ENCODE peak calls at places on chromosome 3, in six cellular contexts. P is IMR-90, D is K562, G is H9, B is neural progenitor cell, U is neuronal stem cell. S is an unnamed sample.

GRCh38 chr3:29270752-29271151 is 10.1 kb upstream of the RBMS3 start:
- DNase-seq in P (no peak), B (no peak), D (no peak), U (no peak), G (no peak), S (no peak)

GRCh38 chr3:188416041-188416440 is 262.1 kb downstream of the LPP start:
- DNase-seq in B (no peak), U (no peak), D (no peak), G (no peak), P (peak), S (no peak)

GRCh38 chr3:29537889-29538609 is 257.2 kb downstream of the RBMS3 start:
- DNase-seq in G (no peak), P (no peak), U (no peak), B (no peak), D (no peak), S (no peak)

GRCh38 chr3:179446501-179446900 is 4.8 kb downstream of the GNB4 start:
- DNase-seq in G (no peak), P (peak), B (peak), D (no peak), U (no peak), S (peak)

GRCh38 chr3:127822836-127823589 is 698 bp upstream of the MGLL start:
- DNase-seq in B (peak), U (peak), G (no peak), D (peak), P (peak), S (peak)

GRCh38 chr3:172562881-172563835 is 39.9 kb upstream of the TNFSF10 start:
- DNase-seq in U (no peak), B (no peak), D (no peak), P (peak), G (no peak), S (peak)

GRCh38 chr3:69764861-69765260 is 25.6 kb downstream of the MITF start:
- DNase-seq in U (no peak), B (no peak), G (no peak), P (no peak), D (peak), S (no peak)

GRCh38 chr3:18194431-18194830 is 230.7 kb downstream of the SATB1 start:
- DNase-seq in B (no peak), D (no peak), P (peak), G (no peak), U (no peak), S (no peak)

GRCh38 chr3:81040107-81040506 is 721.3 kb downstream of the GBE1 start:
- DNase-seq in U (no peak), P (no peak), B (no peak), G (no peak), D (no peak), S (no peak)

GRCh38 chr3:187746479-187747335 is 1.4 kb upstream of the BCL6 start:
- DNase-seq in B (peak), P (peak), D (no peak), U (no peak), G (no peak), S (peak)

GRCh38 chr3:100521439-100521845 is 29.0 kb downstream of the TMEM45A start:
- DNase-seq in P (no peak), B (no peak), D (no peak), G (no peak), U (no peak), S (no peak)

GRCh38 chr3:113615976-113616375 is 80.5 kb downstream of the USF3 start:
- DNase-seq in D (no peak), U (no peak), B (no peak), G (no peak), P (no peak), S (no peak)

GRCh38 chr3:115161866-115162265 is 14.8 kb upstream of the ZBTB20 start:
- DNase-seq in G (no peak), P (no peak), D (no peak), B (no peak), U (no peak), S (no peak)

GRCh38 chr3:106228271-106228670 is 359.5 kb upstream of the CBLB start:
- DNase-seq in D (no peak), U (no peak), P (no peak), G (no peak), B (no peak), S (no peak)

GRCh38 chr3:23999012-23999641 is 54.0 kb downstream of the NR1D2 start:
- DNase-seq in B (peak), P (peak), U (peak), G (peak), D (peak), S (peak)

GRCh38 chr3:78281381-78281780 is 1241.5 kb downstream of the ROBO2 start:
- DNase-seq in G (no peak), P (no peak), B (peak), D (no peak), U (no peak), S (no peak)

GRCh38 chr3:106963446-106963845 is 413.8 kb upstream of the CCDC54 start:
- DNase-seq in U (no peak), B (no peak), P (peak), D (no peak), G (no peak), S (no peak)

GRCh38 chr3:138047596-138048195 is 37.7 kb downstream of the CLDN18 start:
- DNase-seq in U (peak), B (peak), G (no peak), P (no peak), D (no peak), S (no peak)

GRCh38 chr3:166582231-166582630 is 745.0 kb upstream of the BCHE start:
- DNase-seq in G (no peak), P (no peak), U (no peak), B (no peak), D (no peak), S (no peak)

GRCh38 chr3:53775834-53776251 is 70.4 kb downstream of the CHDH start:
- DNase-seq in U (no peak), B (peak), P (no peak), G (no peak), D (no peak), S (no peak)

GRCh38 chr3:136802481-136802996 is 16.4 kb upstream of the SLC35G2 start:
- DNase-seq in D (no peak), P (peak), G (no peak), U (no peak), B (no peak), S (no peak)

GRCh38 chr3:52077376-52077775 is 21.0 kb upstream of the DUSP7 start:
- DNase-seq in P (no peak), U (no peak), G (no peak), B (no peak), D (no peak), S (no peak)

GRCh38 chr3:37536799-37537311 is 324.8 kb upstream of the CTDSPL start:
- DNase-seq in P (no peak), D (no peak), G (no peak), U (no peak), B (no peak), S (no peak)

GRCh38 chr3:149004622-149005021 is 13.3 kb downstream of the GYG1 start:
- DNase-seq in G (no peak), B (peak), D (no peak), U (no peak), P (peak), S (no peak)

GRCh38 chr3:29279830-29280229 is 1.0 kb upstream of the RBMS3 start:
- DNase-seq in B (no peak), P (peak), G (no peak), U (no peak), D (no peak), S (no peak)

GRCh38 chr3:38247366-38248035 is 18.1 kb upstream of the SLC22A13 start:
- DNase-seq in B (no peak), U (no peak), G (no peak), P (peak), D (no peak), S (no peak)

GRCh38 chr3:31979006-31979697 is 1.9 kb downstream of the OSBPL10 start:
- DNase-seq in U (no peak), G (no peak), B (no peak), P (no peak), D (no peak), S (no peak)
- H3K4me2 ChIP-seq in U (no peak), G (peak), B (no peak), P (peak), D (no peak), S (peak)

GRCh38 chr3:48140284-48140683 is 47.9 kb downstream of the CDC25A start:
- DNase-seq in G (no peak), P (no peak), B (no peak), U (no peak), D (no peak), S (peak)

GRCh38 chr3:48142316-48142870 is 45.8 kb downstream of the CDC25A start:
- DNase-seq in P (no peak), U (no peak), B (no peak), D (no peak), G (no peak), S (no peak)

GRCh38 chr3:48143567-48143966 is 44.6 kb downstream of the CDC25A start:
- DNase-seq in D (no peak), U (no peak), P (no peak), G (no peak), B (no peak), S (no peak)

GRCh38 chr3:48143977-48144376 is 44.2 kb downstream of the CDC25A start:
- DNase-seq in B (no peak), G (no peak), D (no peak), U (no peak), P (no peak), S (no peak)

DNA sequence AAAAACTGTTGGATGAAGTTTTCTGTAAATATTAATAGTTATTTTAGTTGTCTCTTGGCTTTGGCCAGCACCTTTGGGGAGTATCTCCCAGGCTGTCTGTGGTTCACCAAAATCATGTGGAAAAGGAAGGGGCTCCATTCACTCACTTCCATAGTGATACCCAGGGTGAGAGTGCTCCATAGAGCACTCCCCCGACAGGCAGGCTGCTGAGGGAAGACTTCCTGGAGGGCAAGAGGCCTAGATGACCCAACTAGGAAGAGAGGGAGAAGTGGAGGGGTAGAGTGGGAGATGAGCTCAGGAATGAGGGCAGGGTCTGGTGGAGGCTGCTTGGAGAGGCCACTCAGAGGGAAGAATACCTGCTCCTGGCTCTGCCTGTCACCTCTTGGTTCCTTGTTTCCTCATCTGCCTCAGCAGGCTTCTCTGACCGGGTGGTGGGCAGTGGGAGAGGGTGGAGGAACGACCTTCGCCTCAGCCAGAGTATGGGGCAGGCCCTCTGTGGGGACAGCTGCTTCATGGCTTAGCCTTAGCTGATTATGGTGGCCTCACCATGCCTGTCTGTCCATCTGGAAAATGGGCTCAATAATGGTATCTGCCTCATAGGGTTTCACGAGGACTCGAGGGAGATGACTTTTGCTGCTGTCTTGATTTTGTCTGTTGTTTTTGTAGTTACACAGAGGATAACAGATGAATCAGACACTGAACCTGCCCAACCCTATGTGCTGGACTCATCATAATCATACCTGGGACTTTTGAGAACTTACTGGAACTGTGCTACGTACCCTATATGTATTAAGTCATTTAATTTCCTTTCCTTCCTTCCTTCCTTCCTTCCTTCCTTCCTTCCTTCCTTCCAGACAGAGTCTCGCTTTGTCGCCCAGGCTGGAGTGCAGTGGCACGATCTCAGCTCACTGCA is 46.7 kb downstream of the CDC25A start:
- DNase-seq in G (no peak), D (no peak), B (no peak), U (no peak), P (no peak), S (no peak)
- H3K4me2 ChIP-seq in G (no peak), D (no peak), B (no peak), U (no peak), P (no peak), S (no peak)

GRCh38 chr3:154125378-154126030 is 4.3 kb downstream of the ARHGEF26 start:
- DNase-seq in P (no peak), B (no peak), G (no peak), U (no peak), D (no peak), S (no peak)
- H3K4me2 ChIP-seq in P (no peak), B (peak), G (no peak), U (peak), D (no peak), S (no peak)

DNA sequence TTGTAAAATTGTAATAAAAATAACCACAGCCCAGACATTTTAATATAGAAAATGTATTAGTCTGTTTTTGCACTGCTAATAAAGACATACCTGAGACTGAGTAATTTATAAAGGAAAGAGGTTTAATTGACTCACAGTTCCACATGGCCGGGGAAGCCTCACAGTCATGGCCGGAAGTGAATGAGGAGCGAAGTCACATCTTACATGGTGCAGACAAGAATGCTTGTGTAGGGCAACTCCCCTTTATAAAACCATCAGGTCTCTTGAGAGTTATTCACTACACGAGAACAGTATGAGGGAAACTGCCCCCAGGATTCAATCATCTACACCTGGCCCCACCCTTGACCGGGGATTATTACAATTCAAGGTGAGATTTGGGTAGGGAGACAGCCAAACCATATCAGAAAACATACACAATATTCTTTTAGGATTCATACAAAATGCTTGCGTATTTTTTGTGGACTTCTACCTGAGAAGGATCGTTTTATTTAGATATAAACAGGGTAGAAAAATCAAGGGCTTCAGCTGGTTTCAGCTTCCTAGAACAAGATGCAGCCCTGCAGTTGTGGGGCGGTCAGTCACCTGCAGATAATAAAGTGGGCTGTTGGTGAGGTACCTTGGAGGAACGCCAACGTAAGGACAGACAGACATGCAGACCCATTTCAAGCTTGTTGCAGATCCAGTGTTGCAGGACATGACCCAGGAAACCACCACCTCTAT is 101.9 kb downstream of the TNIK start:
- DNase-seq in U (no peak), G (no peak), D (no peak), P (no peak), B (no peak), S (no peak)
- H3K4me2 ChIP-seq in U (no peak), G (no peak), D (no peak), P (no peak), B (no peak), S (no peak)

DNA sequence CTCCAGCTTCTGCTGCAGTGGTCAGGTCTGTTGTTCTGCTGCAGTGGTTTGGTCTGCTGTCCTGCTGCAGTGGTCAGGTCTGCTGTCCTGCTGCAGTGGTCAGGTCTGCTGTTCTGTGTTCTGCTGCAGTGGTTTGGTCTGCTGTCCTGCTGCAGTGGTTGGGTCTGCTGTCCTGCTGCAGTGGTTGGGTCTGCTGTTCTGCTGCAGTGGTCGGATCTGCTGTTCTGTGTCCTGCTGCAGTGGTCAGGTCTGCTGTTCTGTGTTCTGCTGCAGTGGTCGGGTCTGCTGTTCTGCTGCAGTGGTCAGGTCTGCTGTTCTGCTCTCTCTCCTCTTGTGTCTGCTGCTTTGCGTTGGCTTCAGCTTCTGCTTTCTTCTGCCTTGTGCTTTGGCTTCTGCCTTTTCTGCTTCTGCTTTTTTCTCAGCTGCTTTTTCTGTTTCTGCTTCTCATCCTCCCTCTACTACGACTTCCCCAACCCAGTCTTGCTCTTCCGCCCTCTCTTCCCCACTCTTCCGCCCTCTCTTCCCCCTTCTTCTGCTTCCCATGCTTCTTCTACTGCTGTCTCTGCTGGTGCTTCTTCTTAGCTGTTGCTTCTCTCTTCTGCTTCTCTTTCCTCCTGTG is 50.7 kb downstream of the FAM43A start:
- DNase-seq in U (no peak), P (no peak), D (no peak), B (no peak), G (no peak), S (no peak)
- H3K4me2 ChIP-seq in U (no peak), P (no peak), D (no peak), B (no peak), G (no peak), S (no peak)

DNA sequence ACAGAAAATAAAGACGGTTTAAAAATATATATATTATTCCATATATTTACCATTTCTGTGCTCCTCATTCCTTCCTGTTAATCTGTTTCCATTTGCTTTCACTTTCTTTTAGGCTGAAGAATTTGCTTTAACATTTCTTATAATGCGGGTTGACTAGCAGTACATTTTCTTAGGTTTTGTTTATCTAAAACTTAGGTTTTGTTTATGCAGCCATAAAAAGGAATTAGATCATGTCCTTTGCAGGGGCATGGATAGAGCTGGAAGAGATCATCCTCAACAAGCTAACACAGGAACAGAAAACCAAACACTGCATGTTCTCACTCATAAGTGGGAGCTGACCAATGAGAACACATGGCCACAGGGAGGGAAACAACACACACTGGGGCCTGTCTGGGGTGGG is 578.1 kb downstream of the FHIT start:
- DNase-seq in U (no peak), B (no peak), D (no peak), P (peak), G (no peak), S (no peak)
- H3K4me2 ChIP-seq in U (no peak), B (no peak), D (no peak), P (no peak), G (no peak), S (no peak)

GRCh38 chr3:48418140-48418539 is 11.7 kb downstream of the PLXNB1 start:
- DNase-seq in B (no peak), G (no peak), U (no peak), D (no peak), P (no peak), S (no peak)
- H3K4me2 ChIP-seq in B (no peak), G (no peak), U (no peak), D (no peak), P (no peak), S (no peak)

S was measured in GM23338.